ENCODE peak calls at places on chromosomes 2 and 18, in four cellular contexts. F is NB4, L is HCT116, V is WTC11. Q is an unnamed sample.

GRCh38 chr2:223008162-223008561 is 43.8 kb upstream of the KCNE4 start:
- DNase-seq in F (no peak), L (no peak), V (no peak), Q (no peak)

GRCh38 chr18:57909620-57910019 is 106.5 kb upstream of the ATP8B1 start:
- DNase-seq in F (no peak), L (no peak), V (no peak), Q (no peak)

GRCh38 chr2:160209457-160209856 is 9.4 kb upstream of the ITGB6 start:
- DNase-seq in F (no peak), L (no peak), V (no peak), Q (peak)

GRCh38 chr2:173286153-173286809 is 68.4 kb upstream of the CDCA7 start:
- DNase-seq in F (peak), L (no peak), V (no peak), Q (no peak)

GRCh38 chr2:28390241-28390856 is 2.3 kb upstream of the FOSL2 start:
- DNase-seq in F (peak), L (peak), V (peak), Q (peak)

GRCh38 chr2:109351164-109351756 is 222.3 kb downstream of the SH3RF3 start:
- DNase-seq in F (no peak), L (no peak), V (no peak), Q (peak)

GRCh38 chr2:39434233-39434897 is 2.7 kb downstream of the MAP4K3 start:
- DNase-seq in F (no peak), L (no peak), V (no peak), Q (no peak)

GRCh38 chr2:114025030-114025429 is 135.1 kb downstream of the ACTR3 start:
- DNase-seq in F (no peak), L (no peak), V (no peak), Q (no peak)

GRCh38 chr18:41593276-41593675 is 361.8 kb upstream of the PIK3C3 start:
- DNase-seq in F (no peak), L (no peak), V (no peak), Q (no peak)

GRCh38 chr2:130744287-130745117 is 10.8 kb upstream of the AMER3 start:
- DNase-seq in F (no peak), L (no peak), V (no peak), Q (no peak)
- TF ChIP-seq MAX in F (no peak), L (no peak), V (no peak), Q (no peak)

DNA sequence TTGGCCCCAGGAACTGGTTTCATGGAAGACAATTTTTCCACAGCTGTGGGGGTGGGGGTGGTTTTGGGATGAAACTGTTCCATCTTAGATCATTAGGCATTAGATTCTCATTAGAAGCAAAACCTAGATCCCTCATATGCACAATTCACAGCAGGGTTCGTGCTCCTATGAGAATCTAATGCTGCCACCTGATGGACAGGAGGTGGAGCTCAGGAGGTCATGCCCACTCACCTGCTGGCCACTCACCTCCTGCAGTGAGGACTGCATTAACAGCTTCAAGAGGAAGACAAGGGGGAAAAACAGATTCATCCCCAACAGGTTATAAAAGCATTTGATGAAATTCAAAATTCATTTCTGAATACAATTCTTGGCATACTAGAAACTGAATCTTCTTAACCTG is 38.5 kb downstream of the THAP4 start:
- DNase-seq in F (no peak), L (peak), V (peak), Q (no peak)
- TF ChIP-seq CTCF in F (peak), L (peak), V (no peak), Q (no peak)

GRCh38 chr18:45006934-45007333 is 326.2 kb downstream of the SETBP1 start:
- DNase-seq in F (no peak), L (no peak), V (no peak), Q (no peak)
- TF ChIP-seq MAX in F (no peak), L (no peak), V (no peak), Q (no peak)

GRCh38 chr2:233353769-233354499 is at the start of gene DGKD:
- DNase-seq in F (peak), L (peak), V (peak), Q (peak)
- TF ChIP-seq CTCF in F (no peak), L (peak), V (no peak), Q (peak)

GRCh38 chr18:54774423-54774822 is 53.9 kb upstream of the RAB27B start:
- DNase-seq in F (no peak), L (no peak), V (no peak), Q (no peak)
- TF ChIP-seq MAX in F (no peak), L (no peak), V (no peak), Q (no peak)

GRCh38 chr2:20443276-20443920 is 3.5 kb upstream of the RHOB start:
- DNase-seq in F (peak), L (no peak), V (no peak), Q (peak)
- TF ChIP-seq CTCF in F (peak), L (peak), V (no peak), Q (peak)

GRCh38 chr18:34805117-34805882 is 95.2 kb downstream of the DTNA start:
- DNase-seq in F (no peak), L (no peak), V (no peak), Q (no peak)

GRCh38 chr18:34808389-34808788 is 98.3 kb downstream of the DTNA start:
- DNase-seq in F (no peak), L (no peak), V (no peak), Q (no peak)

GRCh38 chr18:34807106-34807796 is 97.2 kb downstream of the DTNA start:
- DNase-seq in F (no peak), L (peak), V (no peak), Q (no peak)

GRCh38 chr18:34806527-34806926 is 96.4 kb downstream of the DTNA start:
- DNase-seq in F (no peak), L (no peak), V (no peak), Q (peak)

GRCh38 chr18:34809697-34810096 is 99.6 kb downstream of the DTNA start:
- DNase-seq in F (peak), L (peak), V (peak), Q (peak)
- TF ChIP-seq MAX in F (no peak), L (no peak), V (no peak), Q (no peak)

GRCh38 chr2:150548527-150548926 is 61.1 kb upstream of the RND3 start:
- DNase-seq in F (peak), L (peak), V (peak), Q (no peak)
- TF ChIP-seq CTCF in F (peak), L (peak), V (peak), Q (peak)

Q was measured in endothelial cell of umbilical vein.